ENCODE peak calls at places on chromosome 1, in five cellular contexts. O is stimulated activated CD4-positive, alpha-beta T cell treated with anti-CD3 and anti-CD28 coated beads, Interleukin-15, amount 100 ng/mL, for 24 hours; N is AG08395; Y is naive thymus-derived CD8-positive, alpha-beta T cell; Z is T-helper 17 cell. X is an unnamed sample.

GRCh38 chr1:210298936-210299335 is 29.8 kb upstream of the HHAT start:
- DNase-seq in O (no peak), N (no peak), Y (no peak), Z (no peak), X (no peak)

GRCh38 chr1:227789042-227789880 is 26.2 kb upstream of the PRSS38 start:
- DNase-seq in O (no peak), N (peak; percentile 31), Y (no peak), Z (no peak), X (no peak)

GRCh38 chr1:83961571-83962295 is 37.2 kb downstream of the TTLL7 start:
- DNase-seq in O (no peak), N (no peak), Y (no peak), Z (no peak), X (no peak)

GRCh38 chr1:203465943-203466342 is 9.7 kb upstream of the PRELP start:
- DNase-seq in O (no peak), N (no peak), Y (no peak), Z (no peak), X (no peak)

GRCh38 chr1:197808843-197809242 is 33.6 kb upstream of the DENND1B start:
- DNase-seq in O (no peak), N (no peak), Y (no peak), Z (no peak), X (no peak)

GRCh38 chr1:116743535-116743934 is 10.7 kb upstream of the CD2 start:
- DNase-seq in O (no peak), N (no peak), Y (no peak), Z (no peak), X (no peak)

GRCh38 chr1:231335663-231336602 is 1.7 kb downstream of the EXOC8 start:
- DNase-seq in O (no peak), N (no peak), Y (no peak), Z (no peak), X (no peak)

GRCh38 chr1:214028999-214029406 is 41.2 kb downstream of the PROX1 start:
- DNase-seq in O (no peak), N (no peak), Y (no peak), Z (no peak), X (no peak)

GRCh38 chr1:228014235-228014930 is 7.6 kb downstream of the WNT3A start:
- DNase-seq in O (no peak), N (no peak), Y (no peak), Z (no peak), X (peak; percentile 8)

GRCh38 chr1:179509384-179509783 is 66.4 kb downstream of the NPHS2 start:
- DNase-seq in O (no peak), N (no peak), Y (no peak), Z (no peak), X (no peak)

GRCh38 chr1:154502066-154502741 is at the start of the genes SHE and TDRD10:
- DNase-seq in O (peak; percentile 20), N (no peak), Y (no peak), Z (no peak), X (peak; percentile 6)

GRCh38 chr1:180937624-180938225 is 25.0 kb downstream of the KIAA1614 start:
- DNase-seq in O (no peak), N (no peak), Y (no peak), Z (no peak), X (no peak)

GRCh38 chr1:153509729-153510354 is 25.9 kb downstream of the S100A6 start:
- DNase-seq in O (peak; percentile 83), N (peak; percentile 48), Y (peak; percentile 48), Z (peak; percentile 43), X (peak; percentile 59)

GRCh38 chr1:156157974-156158373 is 4.6 kb downstream of the SEMA4A start:
- DNase-seq in O (no peak), N (no peak), Y (no peak), Z (no peak), X (no peak)

GRCh38 chr1:182392045-182393028 is 747 bp upstream of the GLUL start:
- DNase-seq in O (peak; percentile 42), N (peak; percentile 24), Y (peak; percentile 6), Z (no peak), X (no peak)

GRCh38 chr1:247746391-247746935 is 1.5 kb downstream of the OR14A2 start:
- DNase-seq in O (no peak), N (no peak), Y (no peak), Z (no peak), X (no peak)

GRCh38 chr1:34176830-34177613 is at the start of gene C1orf94:
- DNase-seq in O (no peak), N (no peak), Y (no peak), Z (no peak), X (no peak)

GRCh38 chr1:159771501-159771900 is 9.3 kb upstream of the DUSP23 start:
- DNase-seq in O (no peak), N (no peak), Y (no peak), Z (no peak), X (no peak)

X was measured in memory B cell.